ENCODE peak calls at places on chromosomes 11 and 22, in seven cellular contexts. W is DMS153; Z is effector memory CD4-positive, alpha-beta T cell; J is heart right ventricle; B is activated naive CD8-positive, alpha-beta T cell treated with anti-CD3 and anti-CD28 coated beads for 36 hours; N is body of pancreas; O is naive thymus-derived CD8-positive, alpha-beta T cell. R is an unnamed sample.

GRCh38 chr11:68583047-68583446 is 101.3 kb upstream of the GAL start:
- DNase-seq in Z (no peak), B (no peak), N (no peak), W (no peak), O (no peak), J (no peak), R (no peak)

GRCh38 chr11:130156108-130157022 is 3.2 kb upstream of the ST14 start:
- DNase-seq in O (no peak), J (no peak), W (no peak), B (no peak), N (no peak), Z (no peak), R (peak; percentile 42)

GRCh38 chr22:39174498-39175120 is 22.1 kb upstream of the CBX7 start:
- DNase-seq in N (peak; percentile 67), O (peak; percentile 85), Z (peak; percentile 48), W (peak; percentile 24), B (peak; percentile 63), J (peak; percentile 82), R (no peak)

GRCh38 chr11:69636512-69636866 is 4.5 kb upstream of the CCND1 start:
- DNase-seq in W (no peak), O (no peak), N (peak; percentile 62), J (peak; percentile 78), B (no peak), Z (no peak), R (no peak)

GRCh38 chr11:114348200-114349191 is 51.8 kb downstream of the C11orf71 start:
- DNase-seq in O (no peak), W (no peak), B (peak; percentile 8), J (no peak), N (peak; percentile 47), Z (no peak), R (peak; percentile 65)

GRCh38 chr11:11952036-11952435 is 56.4 kb downstream of the DKK3 start:
- DNase-seq in J (no peak), W (no peak), O (no peak), N (no peak), Z (no peak), B (no peak), R (no peak)

GRCh38 chr11:86041975-86042378 is 26.9 kb downstream of the PICALM start:
- DNase-seq in B (peak; percentile 33), W (peak; percentile 50), Z (peak; percentile 29), J (no peak), O (peak; percentile 39), N (peak; percentile 70), R (peak; percentile 86)

GRCh38 chr11:18794956-18795355 is 3.4 kb upstream of the PTPN5 start:
- DNase-seq in N (no peak), Z (no peak), B (no peak), J (no peak), W (no peak), O (no peak), R (no peak)

GRCh38 chr11:29319231-29319630 is 697.6 kb downstream of the KCNA4 start:
- DNase-seq in W (no peak), N (no peak), O (no peak), B (no peak), J (no peak), Z (no peak), R (no peak)

GRCh38 chr22:17563936-17564391 is 666 bp downstream of the SLC25A18 start:
- DNase-seq in O (no peak), B (no peak), W (no peak), N (no peak), Z (no peak), J (no peak), R (no peak)

GRCh38 chr11:60786811-60787567 is 1.9 kb downstream of the MS4A10 start:
- DNase-seq in B (no peak), N (peak; percentile 32), W (no peak), Z (no peak), J (peak; percentile 72), O (no peak), R (no peak)

GRCh38 chr11:102486584-102486983 is 34.0 kb upstream of the TMEM123 start:
- DNase-seq in B (no peak), Z (no peak), W (no peak), N (no peak), J (no peak), O (no peak), R (no peak)

GRCh38 chr11:112253605-112254242 is 6.9 kb downstream of the PLET1 start:
- DNase-seq in Z (no peak), J (no peak), W (no peak), O (no peak), N (no peak), B (no peak), R (no peak)